ENCODE peak calls at places on chromosomes 5 and 9, in six cellular contexts. H is colonic mucosa, Z is fibroblast of mammary gland, N is body of pancreas, S is tibial nerve, D is endothelial cell. P is an unnamed sample.

GRCh38 chr5:160197341-160198147 is 31.8 kb upstream of the FABP6 start:
- DNase-seq in H (no peak), Z (peak), N (no peak), S (no peak), D (peak), P (no peak)

GRCh38 chr9:36137392-36138004 is 965 bp downstream of the GLIPR2 start:
- DNase-seq in H (no peak), Z (peak), N (no peak), S (no peak), D (no peak), P (peak)

GRCh38 chr5:53334431-53334941 is 145.9 kb upstream of the FST start:
- DNase-seq in H (no peak), Z (peak), N (no peak), S (no peak), D (no peak), P (no peak)

GRCh38 chr9:129037767-129038098 is 1.3 kb downstream of the MIGA2 start:
- DNase-seq in H (peak), Z (no peak), N (no peak), S (no peak), D (no peak), P (no peak)

GRCh38 chr5:65769539-65769938 is 47.5 kb downstream of the NLN start:
- DNase-seq in H (no peak), Z (peak), N (no peak), S (no peak), D (no peak), P (no peak)

GRCh38 chr5:54518146-54519082 is 855 bp downstream of the SNX18 start:
- DNase-seq in H (peak), Z (no peak), N (peak), S (no peak), D (peak), P (peak)

GRCh38 chr5:79936644-79937216 is 54.3 kb downstream of the MTX3 start:
- DNase-seq in H (no peak), Z (peak), N (no peak), S (no peak), D (no peak), P (no peak)

GRCh38 chr9:124420991-124421543 is 5.8 kb upstream of the PSMB7 start:
- DNase-seq in H (no peak), Z (no peak), N (no peak), S (no peak), D (no peak), P (no peak)

GRCh38 chr9:134637696-134638502 is 3.7 kb upstream of the COL5A1 start:
- DNase-seq in H (no peak), Z (no peak), N (no peak), S (no peak), D (no peak), P (no peak)

GRCh38 chr5:168313596-168314204 is 22.3 kb downstream of the WWC1 start:
- DNase-seq in H (no peak), Z (no peak), N (no peak), S (no peak), D (no peak), P (no peak)

GRCh38 chr9:136312436-136312835 is 8.5 kb upstream of the CCDC187 start:
- DNase-seq in H (no peak), Z (peak), N (peak), S (no peak), D (peak), P (peak)

GRCh38 chr9:135416771-135417290 is 62.8 kb upstream of the PPP1R26 start:
- DNase-seq in H (no peak), Z (no peak), N (no peak), S (no peak), D (no peak), P (no peak)

GRCh38 chr5:112183103-112183634 is 235.9 kb downstream of the EPB41L4A start:
- DNase-seq in H (no peak), Z (no peak), N (peak), S (no peak), D (no peak), P (no peak)

GRCh38 chr5:72501475-72501874 is 5.7 kb downstream of the ZNF366 start:
- DNase-seq in H (no peak), Z (no peak), N (no peak), S (no peak), D (no peak), P (no peak)

GRCh38 chr5:33828611-33829286 is 63.0 kb downstream of the ADAMTS12 start:
- DNase-seq in H (no peak), Z (peak), N (no peak), S (no peak), D (no peak), P (no peak)

GRCh38 chr9:106277931-106278330 is 583.6 kb downstream of the TMEM38B start:
- DNase-seq in H (no peak), Z (no peak), N (no peak), S (no peak), D (no peak), P (no peak)

GRCh38 chr9:100933656-100934055 is 94.9 kb upstream of the PLPPR1 start:
- DNase-seq in H (no peak), Z (peak), N (no peak), S (no peak), D (no peak), P (no peak)

GRCh38 chr5:32542216-32543059 is 42.9 kb upstream of the SUB1 start:
- DNase-seq in H (no peak), Z (peak), N (no peak), S (no peak), D (no peak), P (no peak)

GRCh38 chr5:129110742-129111141 is 16.2 kb downstream of the ISOC1 start:
- DNase-seq in H (no peak), Z (peak), N (no peak), S (no peak), D (no peak), P (no peak)

GRCh38 chr5:36728697-36729543 is 122.5 kb downstream of the SLC1A3 start:
- DNase-seq in H (no peak), Z (peak), N (no peak), S (peak), D (no peak), P (no peak)

GRCh38 chr5:60649288-60649917 is 50.6 kb downstream of the DEPDC1B start:
- DNase-seq in H (no peak), Z (peak), N (no peak), S (no peak), D (no peak), P (no peak)

GRCh38 chr9:133582501-133583045 is 26.6 kb downstream of the FAM163B start:
- DNase-seq in H (no peak), Z (no peak), N (no peak), S (no peak), D (no peak), P (no peak)

GRCh38 chr5:38557309-38557710 is 864 bp upstream of the LIFR start:
- DNase-seq in H (no peak), Z (no peak), N (peak), S (no peak), D (no peak), P (no peak)

GRCh38 chr5:14928661-14929060 is 57.1 kb upstream of the ANKH start:
- DNase-seq in H (no peak), Z (peak), N (no peak), S (no peak), D (no peak), P (no peak)

GRCh38 chr9:128885376-128885775 is 3.4 kb downstream of the LRRC8A start:
- DNase-seq in H (no peak), Z (no peak), N (no peak), S (no peak), D (no peak), P (no peak)

GRCh38 chr5:1735320-1735970 is 64.2 kb downstream of the MRPL36 start:
- DNase-seq in H (peak), Z (no peak), N (no peak), S (no peak), D (no peak), P (no peak)

GRCh38 chr9:69885474-69885929 is 64.9 kb downstream of the CFAP95 start:
- DNase-seq in H (peak), Z (no peak), N (no peak), S (no peak), D (no peak), P (no peak)

GRCh38 chr5:471750-472058 is 28.7 kb downstream of the EXOC3 start:
- DNase-seq in H (no peak), Z (no peak), N (no peak), S (no peak), D (no peak), P (peak)

GRCh38 chr5:30804739-30805313 is 388.7 kb upstream of the CDH6 start:
- DNase-seq in H (no peak), Z (no peak), N (no peak), S (no peak), D (no peak), P (no peak)

GRCh38 chr5:179781846-179782245 is 11.9 kb upstream of the LTC4S start:
- DNase-seq in H (no peak), Z (no peak), N (no peak), S (no peak), D (no peak), P (no peak)

GRCh38 chr5:125700380-125700856 is 722.8 kb upstream of the GRAMD2B start:
- DNase-seq in H (peak), Z (peak), N (no peak), S (no peak), D (no peak), P (peak)

GRCh38 chr5:89613222-89613956 is 730.4 kb upstream of the MEF2C start:
- DNase-seq in H (no peak), Z (peak), N (no peak), S (no peak), D (no peak), P (no peak)

GRCh38 chr5:103394676-103395075 is 136.1 kb downstream of the MACIR start:
- DNase-seq in H (no peak), Z (no peak), N (no peak), S (no peak), D (no peak), P (no peak)

GRCh38 chr5:58838732-58839131 is 255.9 kb downstream of the RAB3C start:
- DNase-seq in H (no peak), Z (no peak), N (no peak), S (no peak), D (no peak), P (no peak)
- TF ChIP-seq CTCF in H (no peak), Z (no peak), N (no peak), S (no peak), D (no peak), P (no peak)

GRCh38 chr5:90802695-90803317 is 244.2 kb downstream of the ADGRV1 start:
- DNase-seq in H (peak), Z (peak), N (peak), S (no peak), D (peak), P (peak)
- TF ChIP-seq CTCF in H (peak), Z (peak), N (peak), S (peak), D (peak), P (peak)

GRCh38 chr9:115992834-115993233 is 160.8 kb upstream of the PAPPA start:
- DNase-seq in H (no peak), Z (peak), N (no peak), S (no peak), D (no peak), P (no peak)
- TF ChIP-seq CTCF in H (no peak), Z (peak), N (no peak), S (no peak), D (no peak), P (no peak)

DNA sequence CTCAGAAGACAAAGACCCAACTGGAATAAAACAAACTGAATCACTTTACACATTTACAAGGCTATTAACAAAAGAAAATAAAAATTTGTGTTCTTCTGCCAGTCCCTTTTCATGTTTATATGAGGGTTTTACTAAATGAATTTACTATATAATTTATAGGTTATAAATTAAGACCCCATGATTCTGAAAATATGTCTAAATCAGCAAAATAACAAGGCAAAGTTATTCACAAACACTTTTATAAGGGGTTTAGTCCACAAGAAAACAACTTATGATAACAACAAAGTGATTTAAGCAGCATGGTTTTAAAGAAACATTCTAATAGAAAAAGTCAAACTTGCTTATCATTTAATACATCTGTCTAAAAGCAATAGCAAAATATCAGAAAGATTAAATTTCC is 4.9 kb downstream of the MIER3 start:
- DNase-seq in H (no peak), Z (no peak), N (no peak), S (no peak), D (no peak), P (no peak)
- TF ChIP-seq CTCF in H (no peak), Z (no peak), N (no peak), S (no peak), D (no peak), P (no peak)